ENCODE peak calls at places on chromosomes 4 and X, in four cellular contexts. One of them, this sample, is unnamed.
A peak's percentile ranks its signal among the peaks of the same experiment; 100 is the strongest.

GRCh38 chr4:3427706-3428446 is 13.9 kb upstream of the HGFAC start:
- DNase-seq in body of pancreas: no peak
- DNase-seq in DMS53: no peak
- DNase-seq in psoas muscle: no peak
- DNase-seq in this sample: no peak

GRCh38 chrX:38438321-38438720 is 85.9 kb downstream of the OTC start:
- DNase-seq in body of pancreas: no peak
- DNase-seq in DMS53: peak; percentile 2
- DNase-seq in psoas muscle: no peak
- DNase-seq in this sample: no peak

GRCh38 chr4:94595880-94596483 is 144.2 kb downstream of the PDLIM5 start:
- DNase-seq in body of pancreas: no peak
- DNase-seq in DMS53: peak; percentile 62
- DNase-seq in psoas muscle: no peak
- DNase-seq in this sample: no peak

GRCh38 chr4:73967891-73968290 is 13.9 kb downstream of the PF4 start:
- DNase-seq in body of pancreas: no peak
- DNase-seq in DMS53: no peak
- DNase-seq in psoas muscle: no peak
- DNase-seq in this sample: no peak

GRCh38 chr4:144208074-144208473 is 67.6 kb upstream of the GYPA start:
- DNase-seq in body of pancreas: no peak
- DNase-seq in DMS53: no peak
- DNase-seq in psoas muscle: no peak
- DNase-seq in this sample: no peak

GRCh38 chrX:15500497-15500966 is at the start of gene BMX:
- DNase-seq in body of pancreas: no peak
- DNase-seq in DMS53: no peak
- DNase-seq in psoas muscle: peak; percentile 23
- DNase-seq in this sample: no peak

GRCh38 chrX:11010476-11010875 is 100.7 kb upstream of the HCCS start:
- DNase-seq in body of pancreas: no peak
- DNase-seq in DMS53: no peak
- DNase-seq in psoas muscle: no peak
- DNase-seq in this sample: no peak

GRCh38 chr4:67929447-67929846 is 33.8 kb downstream of the TMPRSS11A start:
- DNase-seq in body of pancreas: no peak
- DNase-seq in DMS53: no peak
- DNase-seq in psoas muscle: no peak
- DNase-seq in this sample: no peak

GRCh38 chr4:76752911-76753494 is 144.9 kb downstream of the SOWAHB start:
- DNase-seq in body of pancreas: no peak
- DNase-seq in DMS53: peak; percentile 3
- DNase-seq in psoas muscle: no peak
- DNase-seq in this sample: no peak

GRCh38 chrX:21985332-21985777 is 44.8 kb downstream of the SMS start:
- DNase-seq in body of pancreas: peak; percentile 65
- DNase-seq in DMS53: peak; percentile 77
- DNase-seq in psoas muscle: peak; percentile 33
- DNase-seq in this sample: peak; percentile 52

GRCh38 chr4:121668368-121669162 is 28.2 kb downstream of the ANXA5 start:
- DNase-seq in body of pancreas: no peak
- DNase-seq in DMS53: no peak
- DNase-seq in psoas muscle: no peak
- DNase-seq in this sample: no peak

GRCh38 chrX:27078371-27078770 is 384.8 kb downstream of the PPP4R3C start:
- DNase-seq in body of pancreas: no peak
- DNase-seq in DMS53: no peak
- DNase-seq in psoas muscle: no peak
- DNase-seq in this sample: no peak

This sample was measured in effector CD4-positive, alpha-beta T cell.